ENCODE peak calls at places on chromosomes 1 and 21, in five cellular contexts. K is AG08395, L is NCI-H2107, F is IMR-90, Q is sigmoid colon. E is an unnamed sample.
A peak's percentile ranks its signal among the peaks of the same experiment; 100 is the strongest.

GRCh38 chr1:37037675-37038074 is 3.4 kb upstream of the GRIK3 start:
- DNase-seq in L (no peak), Q (no peak), K (no peak), F (no peak), E (no peak)

GRCh38 chr1:66684353-66684752 is 67.9 kb upstream of the DYNLT5 start:
- DNase-seq in F (no peak), K (no peak), L (no peak), Q (no peak), E (no peak)

GRCh38 chr1:36881071-36881405 is 153.3 kb downstream of the GRIK3 start:
- DNase-seq in K (no peak), L (no peak), Q (no peak), F (no peak), E (no peak)

GRCh38 chr1:223363057-223363855 is 720 bp downstream of the SUSD4 start:
- DNase-seq in Q (no peak), F (peak; percentile 26), L (no peak), K (peak; percentile 38), E (peak; percentile 55)

GRCh38 chr1:232127190-232127589 is 500.6 kb downstream of the DISC1 start:
- DNase-seq in L (no peak), K (peak; percentile 77), F (peak; percentile 90), Q (no peak), E (peak; percentile 95)

GRCh38 chr1:53530550-53530949 is 71.4 kb downstream of the DMRTB1 start:
- DNase-seq in L (no peak), K (no peak), F (no peak), Q (no peak), E (no peak)

GRCh38 chr1:49052102-49052501 is 275.4 kb upstream of the BEND5 start:
- DNase-seq in F (no peak), L (no peak), Q (no peak), K (no peak), E (no peak)

GRCh38 chr1:169115891-169116585 is 9.5 kb downstream of the ATP1B1 start:
- DNase-seq in L (no peak), K (no peak), F (peak; percentile 48), Q (peak; percentile 77), E (no peak)

GRCh38 chr1:117229217-117229616 is 18.5 kb upstream of the VTCN1 start:
- DNase-seq in K (no peak), Q (no peak), F (no peak), L (no peak), E (no peak)

GRCh38 chr1:5983361-5984103 is 8.7 kb downstream of the NPHP4 start:
- DNase-seq in L (no peak), K (peak; percentile 69), Q (no peak), F (peak; percentile 94), E (peak; percentile 76)

GRCh38 chr21:35394634-35395369 is 345.7 kb upstream of the RUNX1 start:
- DNase-seq in F (no peak), K (no peak), Q (no peak), L (no peak), E (no peak)

GRCh38 chr1:202579806-202580205 is 130.4 kb downstream of the SYT2 start:
- DNase-seq in K (peak; percentile 80), Q (no peak), F (peak; percentile 96), L (no peak), E (peak; percentile 87)

GRCh38 chr1:168112673-168113305 is 23.9 kb downstream of the GPR161 start:
- DNase-seq in L (peak; percentile 85), F (peak; percentile 81), Q (no peak), K (peak; percentile 52), E (peak; percentile 64)

GRCh38 chr1:27394282-27394658 is 1.8 kb downstream of the GPR3 start:
- DNase-seq in Q (no peak), K (no peak), F (no peak), L (no peak), E (no peak)

GRCh38 chr1:94240822-94241221 is 3.4 kb upstream of the ARHGAP29 start:
- DNase-seq in L (no peak), K (no peak), Q (no peak), F (peak; percentile 27), E (no peak)

GRCh38 chr1:151988405-151988851 is 5.2 kb downstream of the S100A10 start:
- DNase-seq in Q (no peak), K (peak; percentile 69), L (no peak), F (peak; percentile 74), E (peak; percentile 83)

GRCh38 chr1:240005997-240006650 is 85.6 kb upstream of the FMN2 start:
- DNase-seq in L (no peak), F (no peak), K (no peak), Q (no peak), E (no peak)

GRCh38 chr1:36889846-36890245 is 144.5 kb downstream of the GRIK3 start:
- DNase-seq in L (no peak), K (no peak), F (no peak), Q (peak; percentile 21), E (no peak)

GRCh38 chr1:29425656-29426055 is 189.3 kb downstream of the PTPRU start:
- DNase-seq in L (no peak), Q (no peak), K (no peak), F (no peak), E (no peak)

E was measured in GM23248.